ENCODE peak calls at places on chromosomes 12 and 14, in six cellular contexts. N, Y, Q, M, P and X are unnamed samples.

GRCh38 chr12:108798551-108799221 is 58.7 kb downstream of the SSH1 start:
- DNase-seq in N (no peak), Y (no peak), Q (no peak), M (no peak), P (no peak), X (no peak)

GRCh38 chr12:49807991-49808580 is 20.1 kb downstream of the NCKAP5L start:
- DNase-seq in N (no peak), Y (no peak), Q (no peak), M (no peak), P (no peak), X (no peak)

GRCh38 chr12:94941440-94941862 is 62.0 kb downstream of the NDUFA12 start:
- DNase-seq in N (peak; percentile 63), Y (peak; percentile 35), Q (no peak), M (peak; percentile 26), P (peak; percentile 82), X (no peak)

GRCh38 chr12:5083955-5084849 is 40.5 kb downstream of the KCNA5 start:
- DNase-seq in N (peak; percentile 53), Y (no peak), Q (peak; percentile 86), M (peak; percentile 28), P (peak; percentile 56), X (no peak)

GRCh38 chr14:61178226-61179060 is 102.7 kb downstream of the TMEM30B start:
- DNase-seq in N (peak; percentile 87), Y (no peak), Q (peak; percentile 56), M (no peak), P (peak; percentile 93), X (no peak)

GRCh38 chr12:65643595-65644386 is 180.5 kb upstream of the HMGA2 start:
- DNase-seq in N (peak; percentile 23), Y (no peak), Q (no peak), M (no peak), P (no peak), X (no peak)

GRCh38 chr14:102592969-102593840 is 756 bp downstream of the RCOR1 start:
- DNase-seq in N (peak; percentile 41), Y (peak; percentile 20), Q (peak; percentile 74), M (peak; percentile 61), P (peak; percentile 44), X (peak; percentile 64)

GRCh38 chr12:120262852-120263724 is 2.4 kb downstream of the PXN start:
- DNase-seq in N (no peak), Y (no peak), Q (peak; percentile 62), M (peak; percentile 16), P (no peak), X (no peak)

GRCh38 chr12:91215940-91216454 is 33.4 kb upstream of the DCN start:
- DNase-seq in N (peak; percentile 11), Y (peak; percentile 14), Q (no peak), M (no peak), P (no peak), X (no peak)

GRCh38 chr12:19462441-19462840 is 23.1 kb downstream of the AEBP2 start:
- DNase-seq in N (no peak), Y (no peak), Q (no peak), M (no peak), P (no peak), X (no peak)

GRCh38 chr12:109999983-110000505 is 814 bp downstream of the ANKRD13A start:
- DNase-seq in N (no peak), Y (no peak), Q (peak; percentile 76), M (peak; percentile 35), P (no peak), X (no peak)

GRCh38 chr14:104098272-104099095 is 13.0 kb downstream of the ASPG start:
- DNase-seq in N (no peak), Y (no peak), Q (no peak), M (no peak), P (no peak), X (no peak)

GRCh38 chr14:56796259-56796658 is 14.0 kb downstream of the OTX2 start:
- DNase-seq in N (no peak), Y (no peak), Q (peak; percentile 75), M (no peak), P (no peak), X (no peak)

GRCh38 chr12:538731-539539 is 79.2 kb downstream of the B4GALNT3 start:
- DNase-seq in N (peak; percentile 55), Y (no peak), Q (no peak), M (peak; percentile 76), P (no peak), X (peak; percentile 25)

GRCh38 chr12:51832708-51833107 is 15.8 kb downstream of the FIGNL2 start:
- DNase-seq in N (no peak), Y (no peak), Q (no peak), M (no peak), P (no peak), X (no peak)

GRCh38 chr14:65226824-65227604 is 124.7 kb upstream of the MAX start:
- DNase-seq in N (peak; percentile 80), Y (no peak), Q (peak; percentile 90), M (peak; percentile 84), P (no peak), X (no peak)

GRCh38 chr12:30870491-30871265 is 55.9 kb upstream of the TSPAN11 start:
- DNase-seq in N (no peak), Y (no peak), Q (no peak), M (no peak), P (no peak), X (no peak)

GRCh38 chr12:68828669-68829068 is 20.7 kb downstream of the MDM2 start:
- DNase-seq in N (no peak), Y (no peak), Q (no peak), M (no peak), P (no peak), X (no peak)

GRCh38 chr12:93674386-93674785 is 2.8 kb upstream of the CRADD start:
- DNase-seq in N (no peak), Y (no peak), Q (no peak), M (no peak), P (no peak), X (no peak)

GRCh38 chr12:93676408-93677194 is 574 bp upstream of the CRADD start:
- DNase-seq in N (no peak), Y (no peak), Q (no peak), M (no peak), P (no peak), X (no peak)

GRCh38 chr12:93678779-93679178 is 1.6 kb downstream of the CRADD start:
- DNase-seq in N (no peak), Y (no peak), Q (peak; percentile 61), M (no peak), P (no peak), X (no peak)

GRCh38 chr12:93679308-93679933 is 2.2 kb downstream of the CRADD start:
- DNase-seq in N (no peak), Y (no peak), Q (no peak), M (no peak), P (no peak), X (no peak)

DNA sequence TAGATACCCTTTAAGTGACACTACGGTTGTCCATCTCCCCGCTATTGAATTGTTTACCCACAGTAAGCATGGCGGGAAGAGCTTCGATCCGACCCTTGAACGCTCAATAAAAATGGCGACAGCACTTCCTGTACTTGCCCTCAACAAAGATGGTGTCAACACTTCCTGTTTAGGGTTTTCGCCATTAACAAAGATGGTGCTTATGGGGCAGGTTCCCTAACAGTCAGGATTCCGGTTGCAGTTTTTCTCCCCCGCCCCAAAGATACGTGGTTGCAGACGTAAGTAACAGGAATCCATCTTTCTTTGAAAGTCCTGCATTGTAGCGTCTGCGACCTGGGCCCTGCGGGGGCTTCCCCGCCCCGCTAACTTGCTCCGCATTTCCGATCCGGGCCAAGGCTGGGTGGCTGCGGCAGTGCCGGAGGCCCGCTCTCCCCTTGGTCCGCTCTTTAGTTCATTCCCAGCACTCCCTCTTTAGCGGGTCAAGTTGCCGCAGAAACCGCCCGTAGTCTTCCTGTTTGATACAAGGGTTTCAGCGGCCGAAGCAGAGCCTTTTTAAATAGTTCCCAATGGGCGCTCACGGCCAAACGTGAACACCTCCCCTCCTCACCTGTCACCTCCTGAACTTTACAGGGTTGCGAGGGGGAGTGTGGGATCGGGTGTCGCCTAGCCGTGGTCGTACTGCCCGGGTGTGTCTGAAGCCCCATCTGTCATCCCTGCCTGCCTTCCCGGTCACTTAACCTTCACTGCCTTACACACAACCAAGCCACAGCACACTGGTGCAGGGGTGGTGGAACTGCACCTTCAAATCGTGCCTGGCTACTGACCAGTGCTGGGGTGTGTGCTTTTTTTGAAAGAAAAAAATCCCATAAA is at the start of gene CRADD:
- DNase-seq in N (peak; percentile 99), Y (peak; percentile 64), Q (peak; percentile 95), M (peak; percentile 84), P (peak; percentile 74), X (peak; percentile 78)
- TF ChIP-seq CTCF in N (no peak), Y (peak; percentile 24), Q (no peak), M (peak; percentile 24), P (no peak), X (no peak)

GRCh38 chr14:20781805-20782204 is 737 bp downstream of the RNASE6 start:
- DNase-seq in N (no peak), Y (no peak), Q (peak; percentile 49), M (no peak), P (no peak), X (no peak)
- H3K27ac ChIP-seq in N (no peak overlapping the region), Y (no peak overlapping the region), Q (peak overlapping the region; percentile 19), M (no peak overlapping the region), P (no peak overlapping the region), X (peak overlapping the region; percentile 19)

GRCh38 chr12:79327465-79327864 is 363.3 kb downstream of the PAWR start:
- DNase-seq in N (peak; percentile 55), Y (no peak), Q (no peak), M (no peak), P (no peak), X (no peak)

GRCh38 chr12:79337891-79338290 is 352.9 kb downstream of the PAWR start:
- DNase-seq in N (no peak), Y (no peak), Q (no peak), M (no peak), P (no peak), X (no peak)

GRCh38 chr12:79331870-79332269 is 358.9 kb downstream of the PAWR start:
- DNase-seq in N (no peak), Y (no peak), Q (no peak), M (no peak), P (no peak), X (no peak)

GRCh38 chr12:79329933-79330332 is 360.8 kb downstream of the PAWR start:
- DNase-seq in N (no peak), Y (no peak), Q (no peak), M (no peak), P (no peak), X (no peak)

DNA sequence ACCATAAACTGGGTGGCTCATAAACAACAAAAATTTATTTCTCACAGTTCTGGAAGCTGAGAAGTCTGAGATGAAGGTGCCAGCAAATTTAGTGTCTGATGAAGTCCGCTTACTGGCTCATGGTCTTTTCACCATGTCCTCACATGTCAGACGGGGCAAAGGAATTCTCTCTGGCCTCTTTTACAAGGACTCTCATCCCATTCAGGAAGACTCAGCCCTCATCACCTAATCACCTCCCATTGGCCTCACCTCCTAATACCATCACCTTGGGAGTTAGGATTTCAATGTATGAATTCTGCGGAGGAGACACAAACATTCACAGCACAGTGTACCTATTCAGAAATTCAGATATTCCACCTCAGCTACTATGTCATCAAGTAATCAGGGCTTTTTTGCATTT is 357.6 kb downstream of the PAWR start:
- DNase-seq in N (no peak), Y (no peak), Q (no peak), M (no peak), P (no peak), X (no peak)
- TF ChIP-seq CTCF in N (no peak), Y (no peak), Q (no peak), M (no peak), P (no peak), X (no peak)

DNA sequence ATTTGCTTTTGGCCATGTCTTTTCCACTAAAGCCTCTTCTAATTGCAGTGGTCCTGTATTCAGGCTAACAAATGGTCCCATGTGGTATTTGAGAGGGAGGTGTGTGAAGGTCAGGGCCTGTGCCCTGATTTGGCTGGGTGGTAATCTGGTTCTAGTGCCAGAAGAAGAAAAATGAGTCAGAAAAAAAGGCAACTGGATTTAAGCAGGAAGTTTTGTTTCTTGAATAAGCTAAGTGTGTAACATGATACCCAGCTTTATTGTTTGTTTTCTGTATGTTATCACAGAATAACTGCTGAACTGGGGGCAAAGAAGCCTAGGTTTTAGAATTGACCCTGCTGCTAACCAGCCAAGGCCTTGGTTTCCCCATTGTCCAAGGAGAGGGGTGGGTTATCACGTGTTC is 134.0 kb downstream of the ANO6 start:
- DNase-seq in N (no peak), Y (no peak), Q (no peak), M (no peak), P (no peak), X (no peak)
- H3K27ac ChIP-seq in N (no peak overlapping the region), Y (no peak overlapping the region), Q (no peak overlapping the region), M (no peak overlapping the region), P (no peak overlapping the region), X (no peak overlapping the region)